ENCODE peak calls at places on chromosome 6, in five cellular contexts. R is retinal pigment epithelial cell; F is GM06990; C is brain microvascular endothelial cell; T is CD8-positive, alpha-beta T cell. Z is an unnamed sample.

GRCh38 chr6:136347847-136348246 is 58.2 kb upstream of the BCLAF1 start:
- DNase-seq in C (no peak), F (no peak), R (no peak), T (no peak), Z (no peak)

GRCh38 chr6:142907544-142907943 is 37.4 kb downstream of the HIVEP2 start:
- DNase-seq in R (no peak), C (no peak), T (no peak), F (no peak), Z (peak; percentile 72)

GRCh38 chr6:98957440-98957839 is 9.7 kb upstream of the FBXL4 start:
- DNase-seq in F (no peak), R (peak; percentile 89), C (peak; percentile 68), T (no peak), Z (no peak)

GRCh38 chr6:129141499-129141898 is 258.6 kb downstream of the LAMA2 start:
- DNase-seq in T (no peak), F (no peak), R (no peak), C (no peak), Z (no peak)

GRCh38 chr6:130708338-130708737 is 118.9 kb upstream of the SMLR1 start:
- DNase-seq in T (no peak), C (no peak), R (no peak), F (no peak), Z (no peak)

GRCh38 chr6:137264308-137265075 is 45.3 kb upstream of the IFNGR1 start:
- DNase-seq in R (no peak), T (no peak), F (no peak), C (no peak), Z (no peak)

GRCh38 chr6:33279971-33280511 is 3.1 kb downstream of the B3GALT4 start:
- DNase-seq in F (no peak), C (peak; percentile 43), R (no peak), T (no peak), Z (peak; percentile 45)

GRCh38 chr6:169315830-169316614 is 62.4 kb upstream of the THBS2 start:
- DNase-seq in C (no peak), T (no peak), F (no peak), R (no peak), Z (no peak)

GRCh38 chr6:48074368-48074767 is 36.6 kb downstream of the PTCHD4 start:
- DNase-seq in R (peak; percentile 62), T (no peak), F (no peak), C (no peak), Z (no peak)

GRCh38 chr6:38459291-38459690 is 180.4 kb downstream of the BTBD9 start:
- DNase-seq in C (peak; percentile 70), F (no peak), R (no peak), T (no peak), Z (no peak)

GRCh38 chr6:139868576-139868975 is 494.1 kb upstream of the CITED2 start:
- DNase-seq in R (no peak), C (no peak), F (no peak), T (no peak), Z (no peak)

GRCh38 chr6:31356946-31357466 is at the start of gene HLA-B:
- DNase-seq in C (peak; percentile 16), R (peak; percentile 12), T (peak; percentile 65), F (peak; percentile 88), Z (peak; percentile 95)

GRCh38 chr6:137193256-137194070 is 20.0 kb upstream of the IL22RA2 start:
- DNase-seq in R (no peak), C (no peak), F (no peak), T (no peak), Z (no peak)

GRCh38 chr6:142374965-142375733 is 73.3 kb downstream of the ADGRG6 start:
- DNase-seq in T (no peak), R (peak; percentile 89), C (peak; percentile 83), F (no peak), Z (no peak)

GRCh38 chr6:143744593-143745151 is 66.9 kb downstream of the PHACTR2 start:
- DNase-seq in T (no peak), F (no peak), C (no peak), R (no peak), Z (no peak)

GRCh38 chr6:13765570-13765969 is 48.8 kb downstream of the MCUR1 start:
- DNase-seq in T (no peak), C (no peak), F (no peak), R (peak; percentile 31), Z (no peak)

GRCh38 chr6:112691289-112691688 is 344.2 kb downstream of the RFPL4B start:
- DNase-seq in C (peak; percentile 79), R (peak; percentile 64), F (no peak), T (no peak), Z (no peak)

GRCh38 chr6:52512199-52512598 is 64.7 kb downstream of the TRAM2 start:
- DNase-seq in C (peak; percentile 86), R (no peak), F (no peak), T (no peak), Z (no peak)

GRCh38 chr6:130244728-130245127 is 22.0 kb upstream of the SAMD3 start:
- DNase-seq in R (no peak), F (no peak), C (no peak), T (no peak), Z (no peak)

GRCh38 chr6:13268914-13269532 is 59.3 kb downstream of the TBC1D7 start:
- DNase-seq in F (no peak), T (no peak), R (peak; percentile 48), C (peak; percentile 40), Z (no peak)

GRCh38 chr6:135586844-135587243 is 89.3 kb upstream of the AHI1 start:
- DNase-seq in T (no peak), F (peak; percentile 31), R (peak; percentile 93), C (peak; percentile 55), Z (peak; percentile 67)

GRCh38 chr6:158409451-158409850 is 97.2 kb downstream of the TULP4 start:
- DNase-seq in F (no peak), R (no peak), T (no peak), C (peak; percentile 34), Z (no peak)

GRCh38 chr6:47098570-47098993 is 56.5 kb upstream of the ADGRF1 start:
- DNase-seq in R (no peak), T (no peak), C (no peak), F (no peak), Z (no peak)

GRCh38 chr6:165922309-165922794 is 245.3 kb downstream of the TBXT start:
- DNase-seq in T (no peak), R (no peak), F (no peak), C (peak; percentile 45), Z (peak; percentile 20)

GRCh38 chr6:10692965-10693538 is 1.4 kb downstream of the C6orf52 start:
- DNase-seq in T (no peak), R (no peak), C (no peak), F (no peak), Z (no peak)

GRCh38 chr6:8539446-8539845 is 104.1 kb upstream of the SLC35B3 start:
- DNase-seq in R (no peak), C (no peak), F (no peak), T (no peak), Z (peak; percentile 5)

DNA sequence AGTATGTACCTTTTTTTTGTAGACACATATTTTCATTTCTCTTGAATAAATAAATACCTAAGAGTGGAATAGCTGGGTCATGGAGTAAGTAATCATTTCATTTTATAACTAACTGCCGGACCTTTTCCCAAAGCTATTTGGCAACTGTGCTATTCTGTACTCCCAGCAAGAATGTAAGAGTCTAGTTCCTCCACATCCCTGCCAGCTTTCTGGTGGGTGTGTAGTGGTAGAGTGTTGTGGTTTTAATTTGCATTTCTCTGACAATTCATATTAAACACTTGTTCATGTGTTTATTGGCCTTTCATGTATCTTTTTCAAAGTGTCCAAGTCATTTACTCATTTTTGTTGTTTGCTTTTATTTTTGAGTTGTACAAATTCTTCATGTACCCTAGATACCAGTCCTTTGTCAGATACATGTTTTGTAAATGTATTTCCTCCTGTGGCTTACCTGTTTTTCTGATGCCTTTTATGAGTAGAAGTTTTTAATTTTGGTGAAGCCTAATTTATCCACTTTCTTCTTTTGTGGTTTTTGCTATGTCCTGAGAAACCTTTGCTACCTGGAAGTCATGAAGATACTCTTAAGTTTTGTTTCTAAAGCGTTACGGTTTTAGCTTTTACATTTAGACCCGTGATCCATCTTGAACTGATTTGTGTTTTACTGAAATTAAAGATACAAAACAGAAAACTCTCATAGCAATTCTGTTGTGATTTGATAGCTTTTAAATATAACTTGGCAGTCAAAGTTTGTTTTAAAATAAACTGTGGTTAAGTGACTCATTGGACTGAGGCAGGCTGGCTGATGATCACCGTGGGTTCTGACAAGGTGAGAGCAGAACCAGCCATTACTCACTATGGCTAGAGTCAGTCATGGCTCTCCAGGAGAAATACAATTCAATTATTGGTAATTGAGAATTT is 7.9 kb downstream of the MYLIP start:
- DNase-seq in C (peak; percentile 81), F (no peak), R (peak; percentile 31), T (no peak), Z (peak; percentile 36)
- H3K4me3 ChIP-seq in C (no peak overlapping the region), F (no peak overlapping the region), R (no peak overlapping the region), T (peak overlapping the region; percentile 18), Z (no peak overlapping the region)

GRCh38 chr6:73309784-73310502 is 44.1 kb downstream of the DPPA5 start:
- DNase-seq in C (peak; percentile 49), F (peak; percentile 80), T (no peak), R (peak; percentile 25), Z (peak; percentile 83)
- TF ChIP-seq CTCF in C (peak; percentile 81), F (peak; percentile 86), T (no peak), R (peak; percentile 77), Z (peak; percentile 58)

DNA sequence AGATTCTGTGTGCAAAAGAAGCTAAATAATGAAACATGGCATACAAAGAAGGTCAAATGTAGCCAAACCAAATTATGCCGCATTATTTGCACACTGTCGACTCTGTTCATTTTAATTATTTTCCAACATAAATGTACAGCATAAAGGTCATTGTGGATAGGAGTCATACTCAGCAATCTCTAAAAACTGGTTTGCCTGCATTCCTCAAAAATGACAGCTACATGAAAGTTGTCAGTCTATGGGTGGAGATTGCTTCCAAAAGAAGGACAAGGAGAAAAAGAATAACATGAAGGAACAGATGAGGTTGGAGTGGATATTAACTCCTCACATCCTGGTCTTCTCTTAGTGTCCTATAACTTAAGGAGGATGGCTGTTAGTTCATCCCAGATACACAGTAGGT is 123.0 kb upstream of the STXBP5 start:
- DNase-seq in R (no peak), C (no peak), F (no peak), T (no peak), Z (no peak)
- H3K4me3 ChIP-seq in R (no peak overlapping the region), C (no peak overlapping the region), F (no peak overlapping the region), T (no peak overlapping the region), Z (no peak overlapping the region)

GRCh38 chr6:36979343-36979742 is 6.7 kb downstream of the MTCH1 start:
- DNase-seq in R (no peak), T (no peak), C (peak; percentile 29), F (no peak), Z (peak; percentile 31)
- TF ChIP-seq CTCF in R (peak; percentile 66), T (peak; percentile 53), C (peak; percentile 80), F (peak; percentile 46), Z (peak; percentile 29)

GRCh38 chr6:150145830-150146229 is 3.0 kb downstream of the PPP1R14C start:
- DNase-seq in R (no peak), F (no peak), T (no peak), C (no peak), Z (no peak)

GRCh38 chr6:150146436-150146835 is 3.6 kb downstream of the PPP1R14C start:
- DNase-seq in R (no peak), F (no peak), T (no peak), C (no peak), Z (no peak)

GRCh38 chr6:150144294-150144868 is 1.5 kb downstream of the PPP1R14C start:
- DNase-seq in F (no peak), T (no peak), R (no peak), C (no peak), Z (no peak)

GRCh38 chr6:150143521-150144293 is 863 bp downstream of the PPP1R14C start:
- DNase-seq in C (no peak), T (no peak), F (no peak), R (no peak), Z (no peak)

GRCh38 chr6:150145427-150145826 is 2.6 kb downstream of the PPP1R14C start:
- DNase-seq in T (no peak), C (no peak), R (no peak), F (no peak), Z (no peak)
- H3K4me3 ChIP-seq in T (no peak overlapping the region), C (no peak overlapping the region), R (no peak overlapping the region), F (no peak overlapping the region), Z (no peak overlapping the region)